ENCODE peak calls at places on chromosomes 3 and 15, in six cellular contexts. B is KG1; I is endothelial cell; V is NCI-H2171 treated with DMSO at 0.1 percent for 48 hours; F is activated naive CD4-positive, alpha-beta T cell treated with Interleukin-2 at 50 U/mL for 16 hours; S is uterus. M is an unnamed sample.

GRCh38 chr3:54213910-54214309 is 91.6 kb downstream of the CACNA2D3 start:
- DNase-seq in B (no peak), I (no peak), V (no peak), F (no peak), S (no peak), M (no peak)

GRCh38 chr3:187401861-187402260 is 33.7 kb downstream of the RTP4 start:
- DNase-seq in B (no peak), I (no peak), V (peak), F (no peak), S (no peak), M (no peak)

GRCh38 chr15:81608309-81608829 is 234.4 kb upstream of the TMC3 start:
- DNase-seq in B (no peak), I (no peak), V (no peak), F (no peak), S (no peak), M (no peak)

GRCh38 chr3:51502562-51502910 is 2.7 kb upstream of the DCAF1 start:
- DNase-seq in B (no peak), I (no peak), V (no peak), F (no peak), S (no peak), M (no peak)

GRCh38 chr3:128496019-128496601 is 3.1 kb upstream of the GATA2 start:
- DNase-seq in B (no peak), I (no peak), V (no peak), F (no peak), S (peak), M (no peak)

GRCh38 chr15:80645494-80646065 is 49.5 kb upstream of the ABHD17C start:
- DNase-seq in B (no peak), I (no peak), V (no peak), F (no peak), S (no peak), M (no peak)

GRCh38 chr3:10162147-10162546 is 2.6 kb upstream of the IRAK2 start:
- DNase-seq in B (no peak), I (no peak), V (no peak), F (no peak), S (no peak), M (no peak)

GRCh38 chr3:141875893-141876380 is 506 bp upstream of the ATP1B3 start:
- DNase-seq in B (no peak), I (peak), V (peak), F (no peak), S (peak), M (peak)

GRCh38 chr3:25574172-25574765 is 90.4 kb downstream of the TOP2B start:
- DNase-seq in B (no peak), I (no peak), V (no peak), F (no peak), S (no peak), M (no peak)

GRCh38 chr15:82873000-82873680 is 63.7 kb downstream of the WHAMM start:
- DNase-seq in B (no peak), I (no peak), V (no peak), F (no peak), S (no peak), M (no peak)

GRCh38 chr3:158419820-158420653 is 151.0 kb upstream of the MLF1 start:
- DNase-seq in B (no peak), I (no peak), V (no peak), F (no peak), S (no peak), M (no peak)

M was measured in activated CD4-positive, alpha-beta memory T cell treated with anti-CD3 and anti-CD28 coated beads, Interleukin-2, amount 10 ng/mL, durations not matched to agents 7 days and 5 days.